ENCODE peak calls at places on chromosomes 6 and 20, in six cellular contexts. K, E, M, Q, F and W are unnamed samples. For H3K4me1 and H3K9me3, the result is how much of the 10 kb centered on the place peaks cover.

GRCh38 chr6:33312361-33313104 is 1.3 kb downstream of the TAPBP start:
- DNase-seq in F (peak), E (peak), Q (peak), K (no peak), M (peak), W (peak)

GRCh38 chr6:2853766-2854393 is 12.2 kb upstream of the SERPINB1 start:
- DNase-seq in E (peak), M (no peak), Q (no peak), F (peak), K (no peak), W (peak)

GRCh38 chr6:147106759-147107401 is 97.3 kb upstream of the STXBP5 start:
- DNase-seq in M (no peak), Q (no peak), K (no peak), E (no peak), F (no peak), W (no peak)

GRCh38 chr6:18515767-18516166 is 128.6 kb downstream of the RNF144B start:
- DNase-seq in Q (no peak), M (no peak), F (no peak), K (no peak), E (no peak), W (no peak)

GRCh38 chr6:75852721-75853120 is 103.7 kb downstream of the MYO6 start:
- DNase-seq in M (no peak), E (no peak), Q (no peak), K (no peak), F (no peak), W (no peak)

GRCh38 chr6:52577778-52578473 is 1.1 kb upstream of the TRAM2 start:
- DNase-seq in Q (no peak), F (no peak), K (no peak), E (no peak), M (no peak), W (no peak)

GRCh38 chr6:41621367-41621766 is 16.9 kb upstream of the MDFI start:
- DNase-seq in Q (no peak), M (no peak), E (no peak), K (no peak), F (no peak), W (no peak)

GRCh38 chr20:61900376-61901293 is 165.0 kb downstream of the TAF4 start:
- DNase-seq in M (no peak), K (no peak), E (no peak), Q (no peak), F (no peak), W (no peak)

GRCh38 chr6:11194399-11195274 is 37.8 kb downstream of the NEDD9 start:
- DNase-seq in E (no peak), K (no peak), F (no peak), M (no peak), Q (no peak), W (no peak)

GRCh38 chr6:39199541-39199940 is 29.7 kb downstream of the KCNK5 start:
- DNase-seq in E (no peak), Q (no peak), M (no peak), K (no peak), F (peak), W (no peak)

GRCh38 chr20:46261456-46262253 is 46.6 kb downstream of the CDH22 start:
- DNase-seq in K (no peak), E (no peak), F (no peak), M (no peak), Q (no peak), W (no peak)

GRCh38 chr20:19233025-19233794 is 20.8 kb downstream of the SLC24A3 start:
- DNase-seq in K (no peak), Q (no peak), F (peak), M (no peak), E (peak), W (no peak)

GRCh38 chr6:156876302-156876701 is 99.1 kb downstream of the ARID1B start:
- DNase-seq in K (no peak), E (no peak), F (no peak), Q (no peak), M (peak), W (no peak)

GRCh38 chr6:40510442-40510841 is 76.7 kb downstream of the LRFN2 start:
- DNase-seq in M (no peak), Q (no peak), F (no peak), K (no peak), E (no peak), W (no peak)

GRCh38 chr6:29696147-29697129 is 15.5 kb upstream of the ZFP57 start:
- DNase-seq in F (no peak), E (no peak), Q (no peak), K (no peak), M (no peak), W (no peak)

GRCh38 chr20:57650756-57651483 is 30.7 kb upstream of the ZBP1 start:
- DNase-seq in K (no peak), M (no peak), E (no peak), Q (peak), F (peak), W (peak)

GRCh38 chr6:110567957-110568696 is 91.7 kb upstream of the SLC22A16 start:
- DNase-seq in Q (no peak), E (no peak), F (no peak), M (no peak), K (no peak), W (no peak)

GRCh38 chr20:10474606-10475184 is 39.6 kb downstream of the SLX4IP start:
- DNase-seq in K (no peak), Q (peak), E (peak), F (no peak), M (peak), W (no peak)

GRCh38 chr6:131954775-131955107 is 3.6 kb upstream of the CCN2 start:
- DNase-seq in E (peak), M (peak), F (no peak), K (no peak), Q (peak), W (no peak)

GRCh38 chr6:131952886-131953509 is 1.8 kb upstream of the CCN2 start:
- DNase-seq in M (no peak), F (no peak), Q (no peak), K (no peak), E (no peak), W (no peak)

GRCh38 chr6:131955192-131955591 is 4.0 kb upstream of the CCN2 start:
- DNase-seq in F (no peak), M (no peak), Q (no peak), K (no peak), E (no peak), W (no peak)

GRCh38 chr6:131955876-131956275 is 4.7 kb upstream of the CCN2 start:
- DNase-seq in M (no peak), E (no peak), F (no peak), Q (no peak), K (no peak), W (no peak)

GRCh38 chr6:131954099-131954774 is 3.1 kb upstream of the CCN2 start:
- DNase-seq in Q (no peak), M (no peak), E (no peak), F (no peak), K (no peak), W (no peak)
- H3K4me1 ChIP-seq in Q (under half), M (half or more), E (under half), F (under half), K (under half), W (under half)

GRCh38 chr6:167295495-167296292 is 4.6 kb downstream of the UNC93A start:
- DNase-seq in F (no peak), M (no peak), Q (no peak), E (no peak), K (no peak), W (no peak)

GRCh38 chr6:167298166-167298565 is 7.1 kb downstream of the UNC93A start:
- DNase-seq in F (no peak), Q (no peak), K (no peak), E (no peak), M (no peak), W (no peak)

GRCh38 chr6:167294651-167295494 is 3.8 kb downstream of the UNC93A start:
- DNase-seq in Q (no peak), F (no peak), E (no peak), M (no peak), K (no peak), W (no peak)

GRCh38 chr6:167296902-167297301 is 5.8 kb downstream of the UNC93A start:
- DNase-seq in M (no peak), F (no peak), E (no peak), K (no peak), Q (no peak), W (no peak)

DNA sequence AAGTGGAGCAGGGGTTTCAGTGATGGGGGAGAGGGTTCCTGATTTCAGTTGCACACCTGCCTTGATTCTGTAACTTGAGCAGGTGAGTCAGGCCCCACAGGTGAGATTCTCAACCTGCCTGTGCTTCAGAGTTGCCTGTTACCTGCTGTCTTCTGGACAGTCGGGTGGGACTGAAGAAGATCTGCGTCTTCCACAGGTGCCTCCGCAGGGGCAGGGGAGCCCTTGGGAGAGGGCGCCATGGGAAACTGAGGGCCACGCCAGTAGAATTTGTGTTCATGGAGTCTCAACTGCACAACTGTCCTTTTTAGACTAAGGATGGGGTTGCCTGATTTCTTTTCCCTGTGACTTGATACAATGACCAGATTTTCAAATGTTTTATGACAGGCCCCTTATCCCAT is 5.2 kb downstream of the UNC93A start:
- DNase-seq in F (no peak), Q (no peak), K (no peak), M (no peak), E (no peak), W (peak)
- H3K9me3 ChIP-seq in F (under half), Q (under half), K (under half), M (under half), E (under half), W (under half)

GRCh38 chr6:120872262-120872578 is 462.1 kb downstream of the TBC1D32 start:
- DNase-seq in M (no peak), F (peak), Q (peak), E (no peak), K (no peak), W (no peak)
- H3K4me1 ChIP-seq in M (under half), F (under half), Q (under half), E (under half), K (under half), W (under half)

DNA sequence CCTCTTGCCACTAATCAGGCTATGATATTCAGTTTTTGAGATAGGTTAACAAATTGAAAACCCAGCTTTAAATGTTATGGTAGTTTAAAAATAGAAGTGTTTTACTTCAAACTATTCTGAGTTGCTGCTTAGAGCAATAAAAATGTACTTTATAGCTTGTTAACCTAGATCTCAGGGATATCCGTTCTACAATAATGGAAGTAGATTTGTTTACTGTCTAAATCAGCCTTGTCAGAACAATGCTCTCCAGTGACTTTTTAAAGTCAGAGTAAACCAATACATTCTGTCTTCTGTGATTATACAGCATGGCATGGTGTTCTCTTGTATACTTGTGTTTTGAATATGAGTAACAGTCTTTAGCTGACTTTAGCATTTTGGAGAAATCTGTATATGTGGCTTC is 161.5 kb downstream of the PACRG start:
- DNase-seq in Q (no peak), E (no peak), M (no peak), K (no peak), F (no peak), W (no peak)
- H3K9me3 ChIP-seq in Q (under half), E (under half), M (under half), K (under half), F (under half), W (under half)

GRCh38 chr20:32482251-32483220 is 102.6 kb downstream of the NOL4L start:
- DNase-seq in F (peak), E (no peak), Q (no peak), M (peak), K (no peak), W (peak)

GRCh38 chr20:32479012-32479411 is 106.1 kb downstream of the NOL4L start:
- DNase-seq in F (peak), K (no peak), E (no peak), Q (no peak), M (no peak), W (no peak)

GRCh38 chr20:32481311-32482103 is 103.6 kb downstream of the NOL4L start:
- DNase-seq in F (peak), K (no peak), Q (no peak), M (no peak), E (no peak), W (no peak)

GRCh38 chr20:32479697-32480140 is 105.4 kb downstream of the NOL4L start:
- DNase-seq in Q (no peak), F (no peak), E (no peak), K (no peak), M (peak), W (peak)

GRCh38 chr20:32480361-32481199 is 104.6 kb downstream of the NOL4L start:
- DNase-seq in F (peak), E (no peak), Q (no peak), K (no peak), M (peak), W (no peak)
- H3K4me1 ChIP-seq in F (half or more), E (half or more), Q (under half), K (under half), M (half or more), W (half or more)

GRCh38 chr6:168574699-168575195 is 133.8 kb downstream of the SMOC2 start:
- DNase-seq in Q (peak), M (peak), E (peak), K (no peak), F (peak), W (no peak)
- H3K9me3 ChIP-seq in Q (under half), M (under half), E (under half), K (under half), F (under half), W (under half)

GRCh38 chr6:8627085-8627861 is 191.9 kb upstream of the SLC35B3 start:
- DNase-seq in F (no peak), M (no peak), Q (no peak), E (no peak), K (no peak), W (no peak)
- H3K4me1 ChIP-seq in F (under half), M (under half), Q (under half), E (under half), K (under half), W (under half)